ENCODE peak calls at places on chromosomes 3 and 15, in eight cellular contexts. J is body of pancreas, O is bronchial epithelial cell, V is heart left ventricle, K is GM23338, W is OCI-LY7, A is neural progenitor cell, R is uterus. U is an unnamed sample. For H3K36me3, the result is how much of the 10 kb centered on the place peaks cover.

GRCh38 chr15:77251662-77252061 is 168.2 kb downstream of the PEAK1 start:
- DNase-seq in V (no peak), O (no peak), R (no peak), A (peak), K (peak), J (no peak), W (no peak), U (no peak)

GRCh38 chr3:195873971-195874370 is 34.4 kb downstream of the TNK2 start:
- DNase-seq in R (no peak), O (no peak), W (no peak), A (no peak), K (no peak), J (no peak), V (no peak), U (no peak)

GRCh38 chr3:31356941-31357340 is 175.8 kb upstream of the STT3B start:
- DNase-seq in R (no peak), W (no peak), K (peak), A (no peak), V (no peak), O (peak), J (peak), U (no peak)

GRCh38 chr3:186380622-186381380 is 18.8 kb upstream of the DGKG start:
- DNase-seq in A (no peak), K (no peak), O (peak), W (no peak), J (no peak), R (no peak), V (no peak), U (no peak)

GRCh38 chr15:76139368-76140068 is 79.7 kb downstream of the TMEM266 start:
- DNase-seq in K (peak), R (peak), A (peak), W (peak), O (peak), J (peak), V (peak), U (peak)

GRCh38 chr3:102687851-102688555 is 253.2 kb downstream of the ZPLD1 start:
- DNase-seq in V (no peak), K (peak), A (peak), O (no peak), R (no peak), J (no peak), W (no peak), U (no peak)

GRCh38 chr15:72785452-72786243 is 2.1 kb upstream of the ADPGK start:
- DNase-seq in W (no peak), O (no peak), J (no peak), A (no peak), K (no peak), R (no peak), V (no peak), U (no peak)

GRCh38 chr15:25508369-25509002 is 69.7 kb upstream of the UBE3A start:
- DNase-seq in J (no peak), W (peak), O (peak), K (peak), A (peak), R (no peak), V (no peak), U (no peak)

GRCh38 chr15:35519536-35520149 is 26.3 kb downstream of the DPH6 start:
- DNase-seq in K (peak), W (peak), O (peak), R (no peak), V (no peak), J (no peak), A (peak), U (no peak)

GRCh38 chr3:113295463-113295862 is 84.1 kb downstream of the BOC start:
- DNase-seq in K (no peak), R (no peak), W (no peak), O (no peak), A (no peak), J (no peak), V (no peak), U (no peak)

GRCh38 chr3:113297741-113298320 is 86.5 kb downstream of the BOC start:
- DNase-seq in A (no peak), O (no peak), V (no peak), J (no peak), K (no peak), W (no peak), R (no peak), U (no peak)

GRCh38 chr3:113300596-113300995 is 89.2 kb downstream of the BOC start:
- DNase-seq in O (no peak), V (no peak), A (no peak), K (no peak), W (no peak), R (no peak), J (no peak), U (no peak)

GRCh38 chr3:113293348-113293747 is 82.0 kb downstream of the BOC start:
- DNase-seq in J (no peak), K (no peak), V (no peak), R (no peak), A (no peak), O (no peak), W (no peak), U (no peak)

DNA sequence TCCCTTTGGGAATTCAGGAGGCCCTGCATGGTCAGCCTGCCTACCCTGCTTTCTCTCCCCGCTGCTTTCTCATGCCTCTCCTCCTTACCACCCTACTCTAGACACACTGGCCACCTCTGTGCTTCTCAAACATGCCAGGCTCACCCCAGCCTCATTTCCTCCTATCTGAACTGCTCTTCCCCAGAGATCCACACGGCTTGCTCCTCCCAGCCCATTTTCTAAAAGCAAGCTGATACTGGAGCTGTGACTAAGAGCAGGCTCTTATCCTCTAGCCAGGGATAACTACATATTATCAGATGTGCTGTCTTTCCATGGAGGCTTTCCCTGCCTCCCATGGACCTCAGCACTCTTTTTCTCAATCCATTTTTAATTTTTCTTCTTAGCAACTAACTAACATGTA is 85.9 kb downstream of the BOC start:
- DNase-seq in V (no peak), A (no peak), O (no peak), J (no peak), K (no peak), R (no peak), W (no peak), U (no peak)
- H3K4me3 ChIP-seq in V (no peak), A (no peak), O (no peak), J (no peak), K (no peak), R (no peak), W (no peak), U (no peak)

DNA sequence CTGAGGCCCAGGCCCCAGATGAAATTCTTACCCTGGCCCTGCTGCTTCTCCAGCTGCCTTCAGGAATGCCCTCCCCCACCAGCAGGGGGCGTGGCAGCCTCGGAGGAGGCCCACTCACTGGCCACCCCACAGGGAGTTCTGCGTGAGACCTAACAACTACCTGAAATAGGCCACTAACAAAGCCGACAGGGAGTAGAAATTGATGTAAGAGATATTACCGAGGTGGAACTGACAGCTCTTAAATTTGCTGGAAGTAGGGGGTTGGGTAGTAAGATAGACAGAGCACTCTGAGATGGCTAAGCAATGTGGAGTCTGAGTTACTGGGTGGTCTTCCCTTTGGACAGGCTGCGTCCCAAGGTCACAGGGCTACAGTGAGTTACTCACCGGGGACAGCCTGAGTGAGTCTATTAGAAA is 240.8 kb downstream of the SHOX2 start:
- DNase-seq in K (peak), V (no peak), A (peak), R (no peak), J (no peak), O (no peak), W (peak), U (no peak)
- TF ChIP-seq CTCF in K (peak), V (peak), A (peak), R (no peak), J (peak), O (peak), W (peak), U (peak)

DNA sequence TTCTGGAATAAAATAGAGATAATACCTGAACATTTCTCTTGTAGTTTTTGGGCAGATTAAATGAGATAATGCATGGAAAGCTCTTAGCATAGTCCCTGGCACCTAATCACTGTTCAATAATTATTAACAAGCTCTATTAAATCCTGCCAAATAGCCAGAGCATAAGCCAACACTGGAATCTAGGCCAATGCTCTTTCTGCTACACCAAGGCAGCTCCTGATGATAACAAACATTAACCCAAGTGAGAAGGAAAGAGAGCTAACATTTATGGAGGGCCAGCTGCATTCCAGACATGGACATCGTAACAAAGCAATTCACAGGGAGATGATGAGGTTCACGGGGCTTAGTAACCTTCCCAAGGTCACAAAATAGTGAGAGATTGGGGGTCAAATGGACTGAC is 23.3 kb downstream of the LARP6 start:
- DNase-seq in A (no peak), V (no peak), W (no peak), R (no peak), J (peak), O (no peak), K (no peak), U (peak)
- H3K36me3 ChIP-seq in A (under half), V (under half), W (under half), R (under half), J (under half), O (under half), K (under half), U (under half)

DNA sequence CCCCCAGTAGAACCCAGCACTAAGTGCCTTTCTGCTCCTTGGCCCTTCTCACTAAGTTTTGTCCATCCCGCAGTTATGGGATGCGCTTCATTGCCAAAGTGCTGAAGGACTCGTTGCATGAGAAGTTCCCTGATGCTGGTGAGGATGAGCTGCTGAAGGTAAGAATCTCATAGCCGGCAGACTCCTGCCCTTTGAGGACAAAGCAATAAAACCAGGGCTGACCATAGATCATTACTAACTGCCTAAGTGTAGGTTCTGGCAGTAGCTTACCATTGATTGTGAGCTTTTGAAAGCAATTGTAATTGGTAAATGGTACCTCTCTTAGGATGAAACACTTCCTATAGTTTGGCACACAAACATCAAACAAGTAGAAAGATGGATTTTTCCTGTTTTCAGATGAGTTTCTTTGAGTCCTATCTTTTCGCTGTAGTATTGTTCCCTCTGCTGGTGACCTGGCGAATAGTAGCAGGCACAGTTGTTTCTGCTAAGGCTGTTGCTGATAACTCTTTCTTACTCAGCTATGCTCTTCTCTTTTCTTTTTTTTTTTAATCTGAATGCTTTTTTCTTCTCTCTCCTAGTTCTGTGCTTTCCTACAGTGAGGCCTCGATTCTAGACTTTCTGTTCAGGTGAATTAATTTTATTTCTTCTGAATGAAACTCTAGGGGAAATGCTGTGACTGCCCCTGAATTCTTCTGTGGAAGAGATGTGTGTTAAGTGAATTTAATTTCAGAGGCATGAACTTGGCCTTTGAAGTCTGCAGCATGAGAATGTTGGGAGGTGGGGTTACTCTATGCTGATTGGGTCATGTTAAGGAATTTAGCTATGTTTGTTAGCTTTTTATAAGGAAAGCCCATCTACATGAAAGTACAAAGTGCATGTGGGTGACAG is 47.4 kb upstream of the CRTC3 start:
- DNase-seq in O (no peak), J (peak), R (peak), K (peak), V (peak), A (peak), W (peak), U (no peak)
- H3K4me3 ChIP-seq in O (no peak), J (no peak), R (no peak), K (no peak), V (no peak), A (no peak), W (no peak), U (no peak)

GRCh38 chr15:100211855-100212850 is 129.6 kb downstream of the ADAMTS17 start:
- DNase-seq in A (no peak), R (no peak), K (peak), J (no peak), W (no peak), V (no peak), O (peak), U (no peak)
- TF ChIP-seq CTCF in A (no peak), R (no peak), K (no peak), J (no peak), W (no peak), V (no peak), O (no peak), U (no peak)

DNA sequence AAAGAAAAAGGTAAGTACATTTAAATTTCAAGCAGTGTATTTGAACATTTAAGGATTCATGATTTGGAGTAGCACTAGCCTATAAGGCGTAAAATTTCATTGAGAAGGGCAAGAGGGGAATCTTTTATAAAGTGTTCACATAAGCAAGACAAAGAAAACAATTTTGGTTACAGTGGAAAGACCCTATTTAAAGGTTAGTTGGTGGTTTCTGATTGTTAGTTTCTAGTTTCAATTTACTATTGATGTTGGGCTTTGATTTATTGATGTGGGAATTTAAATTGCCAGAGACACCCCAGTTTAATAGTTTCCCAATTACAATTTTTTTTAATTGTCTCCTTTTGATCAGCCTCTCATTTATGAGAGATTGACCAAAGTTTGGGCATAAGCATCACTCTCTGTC is 19.5 kb downstream of the ROBO2 start:
- DNase-seq in K (no peak), J (no peak), V (no peak), A (no peak), O (no peak), R (no peak), W (no peak), U (no peak)
- H3K36me3 ChIP-seq in K (under half), J (under half), V (under half), A (under half), O (under half), R (under half), W (under half), U (under half)

GRCh38 chr15:39451121-39451698 is 129.7 kb upstream of the THBS1 start:
- DNase-seq in R (no peak), W (no peak), J (no peak), V (no peak), A (no peak), K (no peak), O (no peak), U (no peak)
- H3K4me3 ChIP-seq in R (no peak), W (no peak), J (no peak), V (no peak), A (no peak), K (no peak), O (no peak), U (no peak)

GRCh38 chr15:55741592-55742497 is 1.1 kb downstream of the PRTG start:
- DNase-seq in J (peak), R (no peak), O (no peak), K (peak), W (no peak), V (peak), A (peak), U (no peak)
- TF ChIP-seq CTCF in J (peak), R (no peak), O (no peak), K (no peak), W (no peak), V (no peak), A (no peak), U (peak)

GRCh38 chr3:48459331-48459730 is 12.8 kb downstream of the ATRIP start:
- DNase-seq in W (no peak), R (no peak), K (no peak), V (no peak), O (peak), A (no peak), J (no peak), U (no peak)
- H3K36me3 ChIP-seq in W (half or more), R (under half), K (under half), V (half or more), O (under half), A (under half), J (under half), U (under half)

GRCh38 chr15:69299451-69300128 is 878 bp downstream of the PAQR5 start:
- DNase-seq in O (no peak), W (no peak), R (no peak), V (no peak), K (peak), A (no peak), J (no peak), U (no peak)
- H3K4me3 ChIP-seq in O (peak), W (no peak), R (no peak), V (peak), K (peak), A (peak), J (no peak), U (peak)

U was measured in kidney epithelial cell.